ENCODE peak calls at places on chromosomes 4 and X, in five cellular contexts. G, V, F, D and N are unnamed samples.
A peak's percentile ranks its signal among the peaks of the same experiment; 100 is the strongest.

GRCh38 chrX:17072726-17073125 is 126.3 kb downstream of the REPS2 start:
- DNase-seq in D (no peak), F (no peak), V (no peak), G (no peak), N (no peak)

GRCh38 chrX:101478366-101478765 is 6.9 kb upstream of the ARMCX4 start:
- DNase-seq in G (no peak), F (no peak), V (no peak), D (no peak), N (no peak)

GRCh38 chr4:121791481-121791880 is 9.6 kb upstream of the EXOSC9 start:
- DNase-seq in F (no peak), D (no peak), V (no peak), G (no peak), N (no peak)

GRCh38 chrX:17848545-17849265 is 12.4 kb downstream of the RAI2 start:
- DNase-seq in D (no peak), F (no peak), V (no peak), G (no peak), N (no peak)

GRCh38 chr4:6546091-6546490 is 28.9 kb upstream of the MAN2B2 start:
- DNase-seq in D (no peak), F (no peak), G (no peak), V (no peak), N (no peak)

GRCh38 chrX:3346436-3347329 is at the start of gene MXRA5:
- DNase-seq in V (no peak), D (no peak), F (peak; percentile 13), G (no peak), N (no peak)

GRCh38 chr4:143025111-143025704 is 159.5 kb upstream of the USP38 start:
- DNase-seq in G (no peak), V (peak; percentile 50), F (no peak), D (peak; percentile 9), N (no peak)

GRCh38 chrX:30831082-30831481 is 58.0 kb downstream of the TAB3 start:
- DNase-seq in F (no peak), D (no peak), G (no peak), V (no peak), N (no peak)

GRCh38 chr4:86918539-86919072 is 16.2 kb upstream of the AFF1 start:
- DNase-seq in F (no peak), D (peak; percentile 54), V (no peak), G (no peak), N (no peak)

GRCh38 chr4:173169428-173170209 is 1.0 kb downstream of the GALNT7 start:
- DNase-seq in V (no peak), F (peak; percentile 91), G (peak; percentile 79), D (no peak), N (peak; percentile 36)

GRCh38 chr4:931194-931959 is 739 bp downstream of the GAK start:
- DNase-seq in G (peak; percentile 39), D (peak; percentile 9), V (no peak), F (peak; percentile 55), N (peak; percentile 21)

GRCh38 chr4:154722262-154722661 is 21.5 kb upstream of the LRAT start:
- DNase-seq in D (no peak), F (no peak), G (no peak), V (no peak), N (no peak)

GRCh38 chr4:164307262-164307661 is 446.7 kb upstream of the SMIM31 start:
- DNase-seq in G (no peak), D (no peak), V (no peak), F (no peak), N (no peak)

GRCh38 chrX:132968282-132968681 is 9.9 kb upstream of the HS6ST2 start:
- DNase-seq in D (no peak), V (no peak), F (no peak), G (no peak), N (no peak)

DNA sequence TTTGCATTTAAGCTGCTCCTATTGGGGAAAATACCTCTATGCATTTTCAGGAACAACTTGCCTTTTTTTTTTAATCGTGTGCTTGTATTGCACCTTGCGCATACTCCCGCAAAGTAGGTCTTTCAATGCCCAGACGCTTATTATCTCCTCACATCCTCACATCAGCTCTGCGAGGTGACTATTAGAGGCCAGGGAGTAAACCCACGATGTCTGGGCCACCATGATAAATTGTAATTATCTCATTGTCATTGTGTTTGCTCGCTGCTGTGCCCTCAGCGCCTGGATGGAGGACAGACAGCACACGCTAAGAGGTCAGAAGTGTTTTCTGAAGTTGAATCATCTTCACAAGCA is 974 bp upstream of the RELL1 start:
- DNase-seq in D (no peak), F (no peak), V (no peak), G (peak; percentile 52), N (no peak)
- TF ChIP-seq JUND in D (no peak), F (no peak), V (no peak), G (no peak), N (no peak)

DNA sequence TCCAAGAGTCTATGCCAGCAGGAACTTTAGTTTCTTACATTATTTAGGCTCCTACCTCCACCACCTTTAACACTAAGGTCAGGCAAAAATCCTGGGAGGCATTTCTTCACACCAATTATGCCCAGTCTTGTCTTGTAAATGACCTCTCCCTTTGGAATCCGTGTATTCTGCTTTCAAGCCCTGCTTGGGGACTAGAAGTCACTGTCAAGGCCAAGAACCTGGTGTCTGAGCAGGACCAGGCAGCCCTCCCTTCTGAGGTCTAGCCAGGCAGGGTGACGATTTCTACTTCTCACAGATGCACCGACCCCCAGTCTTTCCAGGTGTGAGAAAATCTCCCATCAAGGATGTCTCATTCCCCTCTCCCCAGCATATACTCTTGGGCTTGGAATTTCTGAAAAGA is 82.7 kb upstream of the C1QTNF7 start:
- DNase-seq in F (no peak), D (no peak), V (no peak), G (no peak), N (no peak)
- TF ChIP-seq JUND in F (no peak), D (no peak), V (no peak), G (no peak), N (no peak)

GRCh38 chr4:81039351-81040174 is 9.1 kb downstream of the BMP3 start:
- DNase-seq in G (no peak), D (no peak), F (no peak), V (no peak), N (no peak)
- TF ChIP-seq JUND in G (no peak), D (no peak), F (no peak), V (no peak), N (no peak)

DNA sequence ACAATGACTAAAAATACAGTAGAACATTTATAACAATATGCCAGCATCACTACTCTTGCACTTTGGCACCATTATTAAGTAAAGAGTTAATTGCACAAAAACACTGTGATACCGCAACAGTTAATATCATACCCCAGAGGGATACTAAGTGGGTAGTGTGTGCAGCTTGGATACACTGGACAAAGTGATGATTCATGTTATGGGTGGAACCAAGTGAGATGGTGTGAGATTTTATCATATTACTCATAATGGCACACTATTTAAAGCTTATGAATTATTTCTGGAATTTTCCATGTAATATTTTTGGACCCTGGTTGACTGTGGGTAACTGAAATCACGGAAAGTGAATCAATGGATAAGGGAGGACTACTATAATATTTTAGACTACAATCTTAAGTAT is 265.3 kb downstream of the PCDH18 start:
- DNase-seq in D (no peak), V (no peak), G (no peak), F (no peak), N (no peak)
- TF ChIP-seq JUND in D (no peak), V (no peak), G (no peak), F (peak; percentile 66), N (no peak)

DNA sequence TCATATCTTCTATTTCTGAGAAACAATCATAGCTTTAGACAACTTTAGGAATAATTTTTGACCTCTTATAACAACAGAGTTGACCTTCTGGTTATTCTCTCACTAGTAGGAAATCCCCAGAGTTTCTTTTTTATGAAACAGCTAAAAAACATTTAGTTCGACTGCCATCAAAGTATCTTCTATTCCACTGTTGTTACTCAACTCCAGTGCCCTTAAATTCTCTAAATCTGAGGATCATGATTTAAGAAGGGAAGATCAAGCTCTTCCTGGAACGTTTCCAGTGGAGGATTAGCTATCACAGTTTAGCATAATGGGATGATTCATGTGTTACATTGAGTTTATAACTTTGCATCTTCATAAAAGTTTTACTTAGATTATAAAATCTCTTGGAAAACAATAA is 134.9 kb upstream of the VEGFC start:
- DNase-seq in D (no peak), G (no peak), F (no peak), V (no peak), N (no peak)
- TF ChIP-seq JUND in D (no peak), G (no peak), F (no peak), V (no peak), N (no peak)

GRCh38 chr4:132818091-132818490 is 331.0 kb upstream of the PCDH10 start:
- DNase-seq in D (no peak), V (no peak), G (no peak), F (peak; percentile 1), N (no peak)
- TF ChIP-seq JUND in D (no peak), V (no peak), G (no peak), F (no peak), N (no peak)